ENCODE peak calls at places on chromosomes 12 and 14, in four cellular contexts. I, Q, T and G are unnamed samples.

GRCh38 chr12:21650997-21651396 is 6.6 kb downstream of the LDHB start:
- DNase-seq in I (no peak), T (no peak), Q (no peak), G (no peak)

GRCh38 chr14:47678157-47678556 is 2.8 kb upstream of the MDGA2 start:
- DNase-seq in Q (no peak), T (no peak), I (no peak), G (no peak)

GRCh38 chr14:67577909-67578749 is 21.9 kb downstream of the PIGH start:
- DNase-seq in I (no peak), Q (no peak), T (no peak), G (no peak)

GRCh38 chr12:123519151-123520001 is 14.1 kb downstream of the RILPL1 start:
- DNase-seq in Q (no peak), I (no peak), T (peak; percentile 51), G (no peak)

GRCh38 chr12:16603916-16604575 is 1.9 kb downstream of the LMO3 start:
- DNase-seq in Q (no peak), I (no peak), T (no peak), G (no peak)

GRCh38 chr14:87628129-87628528 is 364.9 kb downstream of the GALC start:
- DNase-seq in Q (no peak), I (no peak), T (no peak), G (no peak)

GRCh38 chr12:5768171-5768879 is 176.7 kb downstream of the ANO2 start:
- DNase-seq in Q (no peak), I (no peak), T (no peak), G (no peak)

GRCh38 chr14:34911209-34912150 is 36.3 kb upstream of the BAZ1A start:
- DNase-seq in Q (no peak), I (no peak), T (peak; percentile 19), G (no peak)

GRCh38 chr12:75374971-75375370 is 15.9 kb upstream of the GLIPR1L2 start:
- DNase-seq in Q (no peak), I (no peak), T (no peak), G (no peak)

GRCh38 chr12:98653866-98654493 is 8.9 kb downstream of the APAF1 start:
- DNase-seq in Q (peak; percentile 63), I (no peak), T (peak; percentile 32), G (no peak)

GRCh38 chr12:100253437-100253836 is 13.4 kb downstream of the DEPDC4 start:
- DNase-seq in I (no peak), T (no peak), Q (no peak), G (no peak)

GRCh38 chr12:45745861-45746277 is 16.4 kb downstream of the ARID2 start:
- DNase-seq in T (peak; percentile 23), I (no peak), Q (peak; percentile 35), G (no peak)